ENCODE peak calls at places on chromosomes 4 and X, in seven cellular contexts. F is OCI-LY7; N is A172; Y is activated naive CD4-positive, alpha-beta T cell; Q is heart left ventricle; C is breast epithelium; P is stimulated activated naive CD8-positive, alpha-beta T cell treated with anti-CD3 and anti-CD28 coated beads, Interleukin-15, amount 100 ng/mL, for 72 hours. E is an unnamed sample.

GRCh38 chrX:13235930-13236329 is 83.9 kb downstream of the ATXN3L start:
- DNase-seq in C (no peak), Y (no peak), F (no peak), N (no peak), Q (no peak), P (no peak), E (no peak)

GRCh38 chrX:101550825-101551767 is 749 bp downstream of the ARMCX1 start:
- DNase-seq in N (peak), C (no peak), Q (peak), P (no peak), Y (no peak), F (no peak), E (no peak)

GRCh38 chrX:119015407-119016242 is 41.2 kb downstream of the LONRF3 start:
- DNase-seq in Q (peak), P (peak), N (peak), F (peak), Y (no peak), C (peak), E (peak)

GRCh38 chr4:173013232-173013932 is 155.2 kb upstream of the GALNT7 start:
- DNase-seq in Q (no peak), Y (peak), F (peak), P (peak), N (peak), C (no peak), E (no peak)

GRCh38 chrX:153667931-153668396 is 5.6 kb downstream of the PNCK start:
- DNase-seq in P (peak), Q (peak), N (peak), F (peak), C (peak), Y (peak), E (peak)

GRCh38 chr4:107552306-107552705 is 167.7 kb downstream of the PAPSS1 start:
- DNase-seq in F (no peak), C (no peak), Q (no peak), Y (no peak), P (no peak), N (no peak), E (no peak)

GRCh38 chr4:140790765-140791164 is 34.6 kb upstream of the TBC1D9 start:
- DNase-seq in N (peak), Y (no peak), C (no peak), P (no peak), Q (peak), F (peak), E (no peak)

GRCh38 chr4:118352843-118353373 is at the start of gene PRSS12:
- DNase-seq in C (peak), Q (peak), P (peak), F (no peak), Y (peak), N (peak), E (no peak)

GRCh38 chr4:137700072-137700471 is 167.8 kb upstream of the PCDH18 start:
- DNase-seq in Q (no peak), C (no peak), P (no peak), F (no peak), N (no peak), Y (no peak), E (no peak)

GRCh38 chrX:138127314-138127713 is 561.4 kb downstream of the ZIC3 start:
- DNase-seq in Q (no peak), C (no peak), P (no peak), F (no peak), Y (no peak), N (no peak), E (no peak)

GRCh38 chr4:56049428-56050212 is 100.9 kb downstream of the CEP135 start:
- DNase-seq in F (peak), C (no peak), Q (no peak), P (peak), Y (no peak), N (peak), E (no peak)

GRCh38 chr4:77196866-77197265 is 39.9 kb downstream of the CCNG2 start:
- DNase-seq in C (no peak), Q (no peak), N (no peak), P (no peak), F (no peak), Y (no peak), E (no peak)

GRCh38 chrX:65017464-65017863 is 41.2 kb upstream of the ZC4H2 start:
- DNase-seq in P (no peak), C (no peak), F (no peak), Q (no peak), N (no peak), Y (no peak), E (no peak)

E was measured in thoracic aorta.